ENCODE peak calls at places on chromosomes 1 and 21, in ten cellular contexts. B is fibroblast of the aortic adventitia, K is uterus, W is upper lobe of right lung, S is cardiac fibroblast, R is choroid plexus epithelial cell, L is HFF-Myc, M is heart right ventricle, Z is HCT116, Y is psoas muscle. Q is an unnamed sample.

GRCh38 chr1:178192686-178193085 is 98.8 kb downstream of the RASAL2 start:
- DNase-seq in W (no peak), S (peak; percentile 92), K (no peak), M (no peak), L (peak; percentile 5), Z (no peak), B (peak; percentile 74), Y (no peak), R (peak; percentile 84), Q (peak; percentile 21)

GRCh38 chr21:31707499-31707898 is 24.4 kb downstream of the SCAF4 start:
- DNase-seq in Y (no peak), S (no peak), M (no peak), L (no peak), K (no peak), W (no peak), R (no peak), B (no peak), Z (no peak), Q (no peak)

GRCh38 chr1:199758626-199759255 is 268.8 kb upstream of the NR5A2 start:
- DNase-seq in Z (peak; percentile 42), S (no peak), Y (no peak), K (no peak), R (peak; percentile 50), W (no peak), B (peak; percentile 26), L (no peak), M (no peak), Q (no peak)

GRCh38 chr1:65762081-65762862 is 30.4 kb upstream of the PDE4B start:
- DNase-seq in Z (no peak), L (no peak), K (no peak), S (peak; percentile 1), R (no peak), M (no peak), Y (no peak), W (no peak), B (peak; percentile 35), Q (peak; percentile 70)

GRCh38 chr1:53112861-53113260 is 29.6 kb downstream of the SLC1A7 start:
- DNase-seq in K (no peak), Z (no peak), R (no peak), W (no peak), M (no peak), B (no peak), L (no peak), S (no peak), Y (no peak), Q (no peak)

GRCh38 chr1:38578444-38578951 is 281.1 kb downstream of the RRAGC start:
- DNase-seq in K (no peak), Z (no peak), S (no peak), L (no peak), B (no peak), Y (no peak), M (no peak), R (no peak), W (peak; percentile 83), Q (no peak)

GRCh38 chr1:30538226-30538625 is 185.2 kb downstream of the MATN1 start:
- DNase-seq in L (no peak), W (no peak), M (no peak), K (no peak), S (no peak), Z (no peak), B (no peak), Y (no peak), R (no peak), Q (no peak)

GRCh38 chr1:220028496-220028895 is 17.8 kb downstream of the EPRS1 start:
- DNase-seq in K (no peak), M (no peak), B (no peak), L (no peak), W (no peak), Y (no peak), R (no peak), S (no peak), Z (no peak), Q (no peak)

GRCh38 chr1:160117709-160118183 is 2.2 kb downstream of the ATP1A2 start:
- DNase-seq in W (no peak), M (peak; percentile 54), R (peak; percentile 65), B (peak; percentile 68), Y (no peak), L (no peak), S (peak; percentile 58), Z (no peak), K (no peak), Q (no peak)

GRCh38 chr1:118077331-118078055 is 107.5 kb downstream of the SPAG17 start:
- DNase-seq in L (no peak), W (no peak), B (peak; percentile 69), K (no peak), Z (peak; percentile 40), S (peak; percentile 64), Y (no peak), R (peak; percentile 68), M (no peak), Q (no peak)

GRCh38 chr1:24992761-24993211 is 62.7 kb upstream of the RUNX3 start:
- DNase-seq in K (no peak), S (no peak), L (no peak), M (no peak), W (no peak), Z (no peak), B (no peak), R (no peak), Y (no peak), Q (no peak)

GRCh38 chr1:20602851-20603450 is 14.1 kb downstream of the CDA start:
- DNase-seq in M (no peak), L (no peak), W (no peak), K (no peak), B (no peak), Y (no peak), R (peak; percentile 41), Z (no peak), S (no peak), Q (no peak)

GRCh38 chr1:46301406-46302090 is 1.9 kb downstream of the LRRC41 start:
- DNase-seq in S (peak; percentile 56), W (peak; percentile 85), M (peak; percentile 60), L (no peak), Y (no peak), Z (no peak), B (peak; percentile 56), K (peak; percentile 49), R (peak; percentile 47), Q (no peak)

GRCh38 chr1:10664251-10664650 is 132.2 kb downstream of the CASZ1 start:
- DNase-seq in Z (no peak), L (no peak), K (no peak), S (no peak), R (no peak), M (peak; percentile 62), W (no peak), B (no peak), Y (peak; percentile 84), Q (no peak)

GRCh38 chr21:31760931-31761330 is 29.0 kb upstream of the SCAF4 start:
- DNase-seq in K (no peak), S (no peak), L (no peak), M (no peak), R (no peak), W (no peak), B (no peak), Z (no peak), Y (no peak), Q (no peak)

GRCh38 chr1:45306319-45306718 is 20.4 kb upstream of the HPDL start:
- DNase-seq in B (no peak), Z (no peak), M (no peak), K (no peak), L (no peak), R (peak; percentile 30), W (no peak), S (no peak), Y (no peak), Q (no peak)

GRCh38 chr1:17553970-17554369 is 14.5 kb downstream of the ARHGEF10L start:
- DNase-seq in W (no peak), B (peak; percentile 73), S (peak; percentile 62), Y (no peak), K (no peak), Z (peak; percentile 65), L (peak; percentile 37), M (no peak), R (peak; percentile 67), Q (no peak)

GRCh38 chr1:192905049-192905448 is 96.2 kb downstream of the RGS2 start:
- DNase-seq in B (peak; percentile 42), Y (no peak), M (no peak), W (no peak), Z (no peak), S (peak; percentile 66), K (no peak), L (no peak), R (peak; percentile 56), Q (no peak)
- H3K4me3 ChIP-seq in B (no peak overlapping the region), Y (no peak overlapping the region), M (no peak overlapping the region), W (no peak overlapping the region), Z (no peak overlapping the region), S (no peak overlapping the region), K (no peak overlapping the region), L (no peak overlapping the region), R (no peak overlapping the region), Q (no peak overlapping the region)

DNA sequence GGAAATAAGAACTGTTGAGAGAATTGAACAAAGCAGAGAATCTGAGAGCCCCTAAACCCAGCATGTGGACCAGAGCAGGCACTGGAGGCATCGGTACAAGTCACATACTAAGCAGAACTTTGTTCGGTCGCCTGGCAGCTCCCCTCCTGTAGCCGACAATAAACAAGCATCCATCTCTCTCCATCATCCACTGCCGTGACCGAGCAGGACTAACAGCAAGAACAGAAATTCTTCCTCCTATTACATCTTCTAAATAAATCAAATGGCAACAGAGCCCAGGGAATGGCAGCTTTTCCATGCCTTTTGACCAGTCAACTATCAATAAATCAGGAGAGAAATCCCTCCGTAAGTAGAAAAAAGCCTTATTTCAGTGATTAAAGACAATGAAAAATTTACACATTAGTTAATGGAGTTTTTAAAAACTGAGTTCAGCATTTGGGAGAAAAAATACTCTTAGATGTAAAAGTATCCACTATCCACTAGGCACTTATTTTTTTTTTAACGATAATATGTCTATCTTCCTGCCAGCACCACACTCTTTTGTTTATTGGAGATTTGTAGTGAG is 36.5 kb downstream of the PTPN14 start:
- DNase-seq in M (no peak), Z (no peak), L (no peak), R (no peak), K (no peak), S (no peak), Y (no peak), W (no peak), B (no peak), Q (no peak)
- TF ChIP-seq CTCF in M (no peak), Z (no peak), L (no peak), R (no peak), K (no peak), S (no peak), Y (no peak), W (no peak), B (no peak), Q (no peak)

DNA sequence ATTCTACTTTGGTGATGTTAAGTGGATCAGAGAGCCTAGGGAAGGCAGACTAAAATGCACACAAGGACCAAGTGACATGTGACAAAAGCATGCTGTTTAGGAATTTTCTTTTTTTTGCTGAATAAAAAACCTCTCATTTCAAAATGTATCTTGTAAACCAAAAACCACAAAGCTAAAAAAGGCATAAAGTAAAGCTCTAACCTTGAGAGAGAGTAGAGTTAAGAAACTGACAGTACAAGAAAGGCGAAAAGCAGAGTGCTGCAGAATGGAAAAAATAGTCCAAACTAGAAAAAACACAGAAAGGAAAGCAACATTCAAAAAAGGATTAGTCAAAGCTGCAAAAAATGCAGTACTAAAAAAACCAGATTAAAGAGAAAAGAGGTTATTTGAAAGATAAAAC is 76.5 kb downstream of the EPS15 start:
- DNase-seq in Z (no peak), R (no peak), W (no peak), L (no peak), Y (no peak), K (no peak), S (no peak), M (no peak), B (no peak), Q (no peak)
- H3K4me3 ChIP-seq in Z (no peak overlapping the region), R (no peak overlapping the region), W (no peak overlapping the region), L (no peak overlapping the region), Y (no peak overlapping the region), K (no peak overlapping the region), S (no peak overlapping the region), M (no peak overlapping the region), B (no peak overlapping the region), Q (no peak overlapping the region)

GRCh38 chr1:229108598-229109201 is 162.2 kb upstream of the RAB4A start:
- DNase-seq in M (no peak), L (no peak), R (no peak), B (peak; percentile 4), W (no peak), K (no peak), Y (no peak), Z (no peak), S (no peak), Q (no peak)
- TF ChIP-seq CTCF in M (no peak), L (no peak), R (no peak), B (no peak), W (no peak), K (no peak), Y (no peak), Z (no peak), S (no peak), Q (no peak)

Q was measured in AG04449.